ENCODE peak calls at places on chromosome 11, in five cellular contexts. One of them, this sample, is unnamed.

GRCh38 chr11:61021661-61022212 is 50.3 kb downstream of the CD6 start:
- DNase-seq in suprapubic skin: peak
- DNase-seq in tibial artery: no peak
- DNase-seq in breast epithelium: peak
- DNase-seq in PC-9: peak
- DNase-seq in this sample: no peak

GRCh38 chr11:73851046-73851764 is 25.4 kb downstream of the COA4 start:
- DNase-seq in suprapubic skin: no peak
- DNase-seq in tibial artery: no peak
- DNase-seq in breast epithelium: no peak
- DNase-seq in PC-9: no peak
- DNase-seq in this sample: no peak

GRCh38 chr11:46278387-46279173 is 1.1 kb downstream of the CREB3L1 start:
- DNase-seq in suprapubic skin: no peak
- DNase-seq in tibial artery: no peak
- DNase-seq in breast epithelium: no peak
- DNase-seq in PC-9: no peak
- DNase-seq in this sample: no peak

GRCh38 chr11:87454246-87454645 is 416.5 kb downstream of the TMEM135 start:
- DNase-seq in suprapubic skin: no peak
- DNase-seq in tibial artery: no peak
- DNase-seq in breast epithelium: no peak
- DNase-seq in PC-9: no peak
- DNase-seq in this sample: no peak

GRCh38 chr11:123061403-123062157 is at the start of gene HSPA8:
- DNase-seq in suprapubic skin: peak
- DNase-seq in tibial artery: peak
- DNase-seq in breast epithelium: peak
- DNase-seq in PC-9: peak
- DNase-seq in this sample: peak

GRCh38 chr11:120303004-120303637 is 22.0 kb upstream of the TLCD5 start:
- DNase-seq in suprapubic skin: no peak
- DNase-seq in tibial artery: peak
- DNase-seq in breast epithelium: no peak
- DNase-seq in PC-9: no peak
- DNase-seq in this sample: no peak

GRCh38 chr11:121154473-121154872 is 53.4 kb downstream of the TECTA start:
- DNase-seq in suprapubic skin: no peak
- DNase-seq in tibial artery: no peak
- DNase-seq in breast epithelium: no peak
- DNase-seq in PC-9: no peak
- DNase-seq in this sample: no peak

GRCh38 chr11:2377511-2378443 is 667 bp downstream of the CD81 start:
- DNase-seq in suprapubic skin: peak
- DNase-seq in tibial artery: peak
- DNase-seq in breast epithelium: no peak
- DNase-seq in PC-9: peak
- DNase-seq in this sample: no peak

GRCh38 chr11:83249972-83250593 is 36.1 kb downstream of the CCDC90B start:
- DNase-seq in suprapubic skin: no peak
- DNase-seq in tibial artery: no peak
- DNase-seq in breast epithelium: no peak
- DNase-seq in PC-9: no peak
- DNase-seq in this sample: no peak

GRCh38 chr11:10125522-10126133 is 168.4 kb downstream of the SBF2 start:
- DNase-seq in suprapubic skin: no peak
- DNase-seq in tibial artery: no peak
- DNase-seq in breast epithelium: no peak
- DNase-seq in PC-9: no peak
- DNase-seq in this sample: no peak

GRCh38 chr11:36619502-36619901 is 21.5 kb upstream of the RAG2 start:
- DNase-seq in suprapubic skin: no peak
- DNase-seq in tibial artery: no peak
- DNase-seq in breast epithelium: no peak
- DNase-seq in PC-9: no peak
- DNase-seq in this sample: no peak

GRCh38 chr11:72856065-72856464 is 41.9 kb downstream of the ATG16L2 start:
- DNase-seq in suprapubic skin: no peak
- DNase-seq in tibial artery: no peak
- DNase-seq in breast epithelium: no peak
- DNase-seq in PC-9: no peak
- DNase-seq in this sample: no peak

GRCh38 chr11:45897556-45897955 is 9.5 kb downstream of the FREY1 start:
- DNase-seq in suprapubic skin: no peak
- DNase-seq in tibial artery: no peak
- DNase-seq in breast epithelium: no peak
- DNase-seq in PC-9: no peak
- DNase-seq in this sample: no peak

GRCh38 chr11:76860539-76861475 is at the start of gene ACER3:
- DNase-seq in suprapubic skin: peak
- DNase-seq in tibial artery: peak
- DNase-seq in breast epithelium: peak
- DNase-seq in PC-9: peak
- DNase-seq in this sample: peak

GRCh38 chr11:96113100-96113710 is 189.3 kb upstream of the MTMR2 start:
- DNase-seq in suprapubic skin: no peak
- DNase-seq in tibial artery: no peak
- DNase-seq in breast epithelium: no peak
- DNase-seq in PC-9: no peak
- DNase-seq in this sample: no peak

GRCh38 chr11:43986881-43987280 is 44.4 kb downstream of the C11orf96 start:
- DNase-seq in suprapubic skin: no peak
- DNase-seq in tibial artery: no peak
- DNase-seq in breast epithelium: no peak
- DNase-seq in PC-9: no peak
- DNase-seq in this sample: no peak

GRCh38 chr11:62786318-62787004 is 741 bp upstream of the TMEM179B start:
- DNase-seq in suprapubic skin: peak
- DNase-seq in tibial artery: peak
- DNase-seq in breast epithelium: peak
- DNase-seq in PC-9: peak
- DNase-seq in this sample: peak

GRCh38 chr11:19076744-19077589 is 16.4 kb upstream of the MRGPRX2 start:
- DNase-seq in suprapubic skin: no peak
- DNase-seq in tibial artery: no peak
- DNase-seq in breast epithelium: no peak
- DNase-seq in PC-9: peak
- DNase-seq in this sample: no peak

GRCh38 chr11:46903846-46904245 is 14.5 kb downstream of the LRP4 start:
- DNase-seq in suprapubic skin: no peak
- DNase-seq in tibial artery: no peak
- DNase-seq in breast epithelium: no peak
- DNase-seq in PC-9: no peak
- DNase-seq in this sample: no peak

GRCh38 chr11:4183410-4184057 is 88.9 kb downstream of the RRM1 start:
- DNase-seq in suprapubic skin: no peak
- DNase-seq in tibial artery: no peak
- DNase-seq in breast epithelium: no peak
- DNase-seq in PC-9: no peak
- DNase-seq in this sample: no peak

GRCh38 chr11:4181780-4182721 is 87.5 kb downstream of the RRM1 start:
- DNase-seq in suprapubic skin: no peak
- DNase-seq in tibial artery: no peak
- DNase-seq in breast epithelium: no peak
- DNase-seq in PC-9: peak
- DNase-seq in this sample: no peak

GRCh38 chr11:4186464-4187054 is 92.0 kb downstream of the RRM1 start:
- DNase-seq in suprapubic skin: no peak
- DNase-seq in tibial artery: no peak
- DNase-seq in breast epithelium: no peak
- DNase-seq in PC-9: no peak
- DNase-seq in this sample: no peak

GRCh38 chr11:4185561-4185960 is 91.0 kb downstream of the RRM1 start:
- DNase-seq in suprapubic skin: no peak
- DNase-seq in tibial artery: no peak
- DNase-seq in breast epithelium: no peak
- DNase-seq in PC-9: no peak
- DNase-seq in this sample: no peak

GRCh38 chr11:4184163-4184916 is 89.7 kb downstream of the RRM1 start:
- DNase-seq in suprapubic skin: no peak
- DNase-seq in tibial artery: no peak
- DNase-seq in breast epithelium: no peak
- DNase-seq in PC-9: no peak
- DNase-seq in this sample: no peak
- TF ChIP-seq CTCF in suprapubic skin: no peak
- TF ChIP-seq CTCF in tibial artery: no peak
- TF ChIP-seq CTCF in breast epithelium: no peak
- TF ChIP-seq CTCF in PC-9: no peak
- TF ChIP-seq CTCF in this sample: no peak

GRCh38 chr11:110855246-110855645 is 143.0 kb upstream of the ARHGAP20 start:
- DNase-seq in suprapubic skin: no peak
- DNase-seq in tibial artery: no peak
- DNase-seq in breast epithelium: no peak
- DNase-seq in PC-9: no peak
- DNase-seq in this sample: no peak
- H3K27ac ChIP-seq in suprapubic skin: no peak
- H3K27ac ChIP-seq in tibial artery: no peak
- H3K27ac ChIP-seq in breast epithelium: no peak
- H3K27ac ChIP-seq in PC-9: no peak
- H3K27ac ChIP-seq in this sample: no peak

DNA sequence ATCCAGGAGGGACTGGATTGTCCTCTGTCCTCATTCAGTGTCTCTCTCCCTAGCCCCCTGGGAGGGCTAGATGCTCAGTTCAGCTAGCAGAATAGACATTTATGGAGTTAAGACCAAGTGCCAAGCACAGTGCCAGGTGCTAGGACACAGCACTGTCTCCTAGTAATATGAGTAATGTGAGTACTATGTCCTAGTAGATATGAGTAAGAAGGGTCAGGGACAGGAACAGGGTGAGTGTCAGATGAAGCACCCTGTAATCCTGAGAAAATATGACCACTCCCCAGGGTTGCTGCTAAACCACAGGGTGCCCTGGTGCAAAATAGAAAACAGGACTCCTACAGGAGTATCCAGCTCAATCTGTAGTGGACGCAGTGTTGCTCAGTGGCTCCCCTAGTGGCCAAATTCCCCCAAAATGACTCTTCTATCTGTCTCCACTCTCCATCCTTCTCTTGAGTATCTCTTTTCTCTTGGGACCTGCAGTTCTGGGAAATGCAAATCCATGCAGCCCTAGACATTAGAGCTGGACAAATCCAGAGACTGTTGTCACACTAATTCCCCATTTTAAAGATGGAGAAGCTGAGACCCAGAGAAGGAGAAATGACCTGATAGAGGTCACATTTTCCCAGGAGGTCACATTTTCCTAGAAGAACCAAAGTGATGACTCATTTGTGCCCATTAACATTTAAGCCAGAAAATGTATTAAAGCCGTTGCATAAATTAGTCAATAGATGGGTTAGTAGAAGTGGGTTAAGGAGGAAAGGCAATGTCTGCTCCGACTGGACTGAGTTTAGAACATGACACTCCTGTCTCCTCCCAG is 214.3 kb downstream of the NXPE2 start:
- DNase-seq in suprapubic skin: no peak
- DNase-seq in tibial artery: no peak
- DNase-seq in breast epithelium: no peak
- DNase-seq in PC-9: peak
- DNase-seq in this sample: no peak
- TF ChIP-seq CTCF in suprapubic skin: no peak
- TF ChIP-seq CTCF in tibial artery: no peak
- TF ChIP-seq CTCF in breast epithelium: no peak
- TF ChIP-seq CTCF in PC-9: peak
- TF ChIP-seq CTCF in this sample: peak

GRCh38 chr11:23010790-23011340 is 150.6 kb upstream of the CCDC179 start:
- DNase-seq in suprapubic skin: no peak
- DNase-seq in tibial artery: no peak
- DNase-seq in breast epithelium: no peak
- DNase-seq in PC-9: no peak
- DNase-seq in this sample: no peak

GRCh38 chr11:23013509-23013908 is 153.2 kb upstream of the CCDC179 start:
- DNase-seq in suprapubic skin: no peak
- DNase-seq in tibial artery: no peak
- DNase-seq in breast epithelium: no peak
- DNase-seq in PC-9: no peak
- DNase-seq in this sample: no peak

GRCh38 chr11:23012930-23013329 is 152.7 kb upstream of the CCDC179 start:
- DNase-seq in suprapubic skin: no peak
- DNase-seq in tibial artery: no peak
- DNase-seq in breast epithelium: no peak
- DNase-seq in PC-9: no peak
- DNase-seq in this sample: no peak
- H3K27ac ChIP-seq in suprapubic skin: no peak
- H3K27ac ChIP-seq in tibial artery: no peak
- H3K27ac ChIP-seq in breast epithelium: no peak
- H3K27ac ChIP-seq in PC-9: no peak
- H3K27ac ChIP-seq in this sample: no peak

GRCh38 chr11:35403765-35404396 is 15.5 kb downstream of the SLC1A2 start:
- DNase-seq in suprapubic skin: no peak
- DNase-seq in tibial artery: no peak
- DNase-seq in breast epithelium: no peak
- DNase-seq in PC-9: no peak
- DNase-seq in this sample: no peak

GRCh38 chr11:35402751-35403454 is 16.5 kb downstream of the SLC1A2 start:
- DNase-seq in suprapubic skin: no peak
- DNase-seq in tibial artery: no peak
- DNase-seq in breast epithelium: no peak
- DNase-seq in PC-9: no peak
- DNase-seq in this sample: no peak

GRCh38 chr11:35407041-35407440 is 12.3 kb downstream of the SLC1A2 start:
- DNase-seq in suprapubic skin: no peak
- DNase-seq in tibial artery: no peak
- DNase-seq in breast epithelium: no peak
- DNase-seq in PC-9: no peak
- DNase-seq in this sample: no peak

GRCh38 chr11:35398881-35399280 is 20.5 kb downstream of the SLC1A2 start:
- DNase-seq in suprapubic skin: no peak
- DNase-seq in tibial artery: no peak
- DNase-seq in breast epithelium: no peak
- DNase-seq in PC-9: no peak
- DNase-seq in this sample: no peak

GRCh38 chr11:35404397-35404775 is 15.0 kb downstream of the SLC1A2 start:
- DNase-seq in suprapubic skin: no peak
- DNase-seq in tibial artery: no peak
- DNase-seq in breast epithelium: no peak
- DNase-seq in PC-9: peak
- DNase-seq in this sample: no peak
- TF ChIP-seq CTCF in suprapubic skin: peak
- TF ChIP-seq CTCF in tibial artery: peak
- TF ChIP-seq CTCF in breast epithelium: no peak
- TF ChIP-seq CTCF in PC-9: peak
- TF ChIP-seq CTCF in this sample: no peak

GRCh38 chr11:102157219-102157618 is 47.0 kb downstream of the YAP1 start:
- DNase-seq in suprapubic skin: peak
- DNase-seq in tibial artery: peak
- DNase-seq in breast epithelium: no peak
- DNase-seq in PC-9: peak
- DNase-seq in this sample: no peak
- H3K27ac ChIP-seq in suprapubic skin: peak
- H3K27ac ChIP-seq in tibial artery: peak
- H3K27ac ChIP-seq in breast epithelium: no peak
- H3K27ac ChIP-seq in PC-9: peak
- H3K27ac ChIP-seq in this sample: no peak

This sample was measured in esophagus squamous epithelium.